ENCODE peak calls at places on chromosomes 16 and 17, in five cellular contexts. V, U, P, B and L are unnamed samples.

GRCh38 chr17:8941520-8941919 is 24.0 kb downstream of the PIK3R5 start:
- DNase-seq in V (no peak), U (peak; percentile 50), P (no peak), B (no peak), L (peak; percentile 43)

GRCh38 chr16:4298761-4299522 is 16.9 kb upstream of the GLIS2 start:
- DNase-seq in V (peak; percentile 98), U (no peak), P (peak; percentile 80), B (peak; percentile 89), L (no peak)

GRCh38 chr16:89815639-89816348 is 653 bp downstream of the FANCA start:
- DNase-seq in V (no peak), U (no peak), P (no peak), B (no peak), L (no peak)

GRCh38 chr16:75319513-75320401 is 68.3 kb upstream of the BCAR1 start:
- DNase-seq in V (no peak), U (no peak), P (no peak), B (peak; percentile 82), L (no peak)

GRCh38 chr16:77782694-77783093 is 5.7 kb upstream of the VAT1L start:
- DNase-seq in V (no peak), U (no peak), P (no peak), B (peak; percentile 48), L (no peak)

GRCh38 chr16:85523602-85524364 is 89.3 kb upstream of the GSE1 start:
- DNase-seq in V (no peak), U (no peak), P (peak; percentile 58), B (peak; percentile 59), L (no peak)

GRCh38 chr17:48871551-48872351 is 20.8 kb upstream of the ATP5MC1 start:
- DNase-seq in V (no peak), U (no peak), P (peak; percentile 50), B (no peak), L (no peak)

GRCh38 chr16:88005148-88005547 is 53.9 kb downstream of the BANP start:
- DNase-seq in V (no peak), U (no peak), P (no peak), B (no peak), L (no peak)

GRCh38 chr16:86611958-86612357 is 33.6 kb downstream of the FOXL1 start:
- DNase-seq in V (no peak), U (no peak), P (no peak), B (no peak), L (no peak)

GRCh38 chr17:76547183-76547641 is 7.4 kb downstream of the PRCD start:
- DNase-seq in V (peak; percentile 73), U (peak; percentile 39), P (peak; percentile 47), B (peak; percentile 88), L (peak; percentile 79)

GRCh38 chr17:67585077-67585602 is 132.6 kb upstream of the NOL11 start:
- DNase-seq in V (peak; percentile 7), U (no peak), P (no peak), B (peak; percentile 15), L (no peak)

GRCh38 chr17:7579001-7579838 is at the start of gene CD68:
- DNase-seq in V (peak; percentile 89), U (no peak), P (peak; percentile 54), B (peak; percentile 92), L (peak; percentile 52)

GRCh38 chr17:81251943-81252301 is 12.8 kb downstream of the NDUFAF8 start:
- DNase-seq in V (no peak), U (no peak), P (no peak), B (no peak), L (no peak)

GRCh38 chr16:88561485-88562369 is 8.5 kb upstream of the ZC3H18 start:
- DNase-seq in V (no peak), U (peak; percentile 53), P (no peak), B (peak; percentile 63), L (peak; percentile 38)

GRCh38 chr17:1931759-1932579 is 93.2 kb downstream of the RTN4RL1 start:
- DNase-seq in V (no peak), U (no peak), P (peak; percentile 40), B (peak; percentile 9), L (no peak)

GRCh38 chr16:14301150-14302030 is 230.3 kb downstream of the MRTFB start:
- DNase-seq in V (no peak), U (no peak), P (no peak), B (no peak), L (no peak)

DNA sequence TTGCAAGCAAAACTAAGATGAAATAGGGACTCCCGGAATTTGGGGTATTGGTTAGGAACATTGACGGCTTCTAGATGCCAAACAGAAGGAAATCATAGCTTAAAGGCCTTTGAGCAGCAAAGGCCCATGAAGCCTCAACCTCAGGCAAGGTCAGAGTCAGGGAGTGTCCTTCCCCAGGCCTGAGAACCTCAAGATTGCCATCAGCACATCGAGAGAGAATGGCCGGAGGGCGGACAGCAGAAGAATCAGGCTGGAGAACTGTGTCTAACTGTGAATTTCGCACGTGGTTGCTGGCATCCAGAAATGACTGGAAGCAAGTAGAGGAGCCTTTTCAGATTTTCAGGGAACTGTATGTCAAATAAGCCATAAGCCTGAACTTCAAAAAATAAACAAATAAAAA is 24.8 kb upstream of the ANKRD40CL start:
- DNase-seq in V (no peak), U (no peak), P (no peak), B (no peak), L (no peak)
- H3K27me3 ChIP-seq in V (no peaks in the 10 kb centered on the region), U (no peaks in the 10 kb centered on the region), P (no peaks in the 10 kb centered on the region), B (peaks cover 3% of the 10 kb centered on the region), L (no peaks in the 10 kb centered on the region)

DNA sequence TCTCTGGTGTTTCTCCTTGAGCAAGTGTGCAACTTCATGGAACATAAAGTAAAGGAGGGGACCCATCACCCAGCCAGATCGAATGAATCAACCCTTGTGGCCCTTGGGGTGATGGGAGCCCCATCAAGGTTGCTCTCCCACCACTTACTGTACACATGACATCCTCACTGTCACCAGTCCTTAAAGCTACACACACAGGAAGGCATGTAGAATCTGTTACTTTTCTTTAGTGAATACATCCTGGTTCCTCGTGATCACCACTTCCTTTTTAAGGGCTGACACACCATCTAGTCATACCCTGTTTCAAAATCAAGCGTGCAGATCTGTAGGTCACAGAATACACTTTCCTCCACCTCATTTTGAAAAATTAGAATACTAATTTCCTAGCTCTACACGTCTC is 22.6 kb upstream of the MPHOSPH6 start:
- DNase-seq in V (no peak), U (no peak), P (no peak), B (peak; percentile 62), L (no peak)
- H3K27me3 ChIP-seq in V (no peaks in the 10 kb centered on the region), U (no peaks in the 10 kb centered on the region), P (peaks cover 16% of the 10 kb centered on the region), B (no peaks in the 10 kb centered on the region), L (no peaks in the 10 kb centered on the region)

DNA sequence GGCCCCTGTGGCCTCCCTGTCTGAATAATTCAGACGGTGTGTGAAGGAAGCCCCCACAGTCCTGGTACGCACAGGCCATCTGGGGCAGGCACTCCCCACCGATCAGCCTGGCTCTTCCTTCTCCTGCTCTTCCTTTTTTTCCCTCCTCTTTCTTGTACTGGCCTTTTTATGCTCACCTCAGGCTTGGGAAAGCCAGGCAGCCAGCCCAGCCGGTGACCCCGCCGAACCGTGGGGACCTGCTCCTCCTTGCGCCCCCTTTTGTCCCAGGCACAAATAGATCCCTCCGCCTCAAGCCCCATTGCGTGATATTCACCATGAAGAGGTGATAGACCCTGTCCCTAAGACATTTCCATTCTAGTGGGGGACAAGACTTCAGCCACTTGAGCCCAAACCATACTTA is 80.2 kb upstream of the BRD7 start:
- DNase-seq in V (no peak), U (no peak), P (no peak), B (no peak), L (no peak)
- H3K27me3 ChIP-seq in V (no peaks in the 10 kb centered on the region), U (no peaks in the 10 kb centered on the region), P (peaks cover 97% of the 10 kb centered on the region), B (peaks cover 4% of the 10 kb centered on the region), L (no peaks in the 10 kb centered on the region)

DNA sequence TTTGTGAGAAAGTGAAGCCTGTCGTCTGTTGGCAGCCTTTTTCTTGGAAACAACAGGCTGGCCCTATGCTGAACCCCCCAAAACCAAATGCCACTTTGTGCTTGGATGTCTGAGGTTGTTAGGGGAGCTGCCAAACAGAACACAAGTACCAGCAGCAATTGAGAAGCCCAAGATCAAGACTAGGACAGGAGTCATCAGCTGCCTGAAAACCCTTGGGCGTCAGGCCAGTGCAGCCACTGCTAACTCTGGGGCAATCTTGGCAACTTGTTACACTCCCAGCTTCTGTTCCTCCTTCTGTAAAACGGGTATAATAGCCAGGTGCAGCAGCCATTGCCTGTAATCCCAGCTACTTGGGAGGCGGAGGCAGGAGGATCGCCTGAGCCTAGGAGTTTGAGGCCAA is 9.3 kb upstream of the LRRC59 start:
- DNase-seq in V (no peak), U (no peak), P (no peak), B (no peak), L (no peak)
- H3K27me3 ChIP-seq in V (no peaks in the 10 kb centered on the region), U (peaks cover 6% of the 10 kb centered on the region), P (peaks cover 33% of the 10 kb centered on the region), B (peaks cover 3% of the 10 kb centered on the region), L (no peaks in the 10 kb centered on the region)

DNA sequence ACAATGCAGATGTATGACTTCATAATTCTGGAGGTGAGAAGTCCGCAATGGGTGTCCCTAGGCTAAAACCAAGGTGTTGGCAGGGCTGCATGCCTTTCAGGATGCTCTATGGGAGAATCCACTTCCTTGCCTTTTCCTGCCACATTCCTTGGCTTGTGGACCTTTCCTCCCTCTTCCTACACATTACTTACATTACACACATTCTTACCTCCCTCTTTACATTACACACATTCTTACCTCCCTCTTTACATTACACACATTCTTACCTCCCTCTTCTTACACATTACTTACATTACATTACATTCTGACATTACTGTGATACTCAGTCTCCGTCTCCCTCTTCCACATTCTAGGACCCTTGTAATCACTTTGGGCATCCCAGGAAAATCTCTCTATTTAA is 14.2 kb upstream of the CDH5 start:
- DNase-seq in V (no peak), U (no peak), P (no peak), B (no peak), L (no peak)
- H3K27me3 ChIP-seq in V (no peaks in the 10 kb centered on the region), U (peaks cover 23% of the 10 kb centered on the region), P (peaks cover 64% of the 10 kb centered on the region), B (no peaks in the 10 kb centered on the region), L (no peaks in the 10 kb centered on the region)

GRCh38 chr17:6425407-6425806 is 9.5 kb downstream of the AIPL1 start:
- DNase-seq in V (no peak), U (no peak), P (no peak), B (no peak), L (no peak)

GRCh38 chr17:6423931-6424330 is 11.0 kb downstream of the AIPL1 start:
- DNase-seq in V (no peak), U (no peak), P (no peak), B (no peak), L (no peak)

GRCh38 chr17:6420173-6420641 is 14.7 kb downstream of the AIPL1 start:
- DNase-seq in V (no peak), U (peak; percentile 14), P (no peak), B (no peak), L (no peak)

GRCh38 chr17:6422654-6423241 is 12.2 kb downstream of the AIPL1 start:
- DNase-seq in V (no peak), U (no peak), P (no peak), B (no peak), L (no peak)

DNA sequence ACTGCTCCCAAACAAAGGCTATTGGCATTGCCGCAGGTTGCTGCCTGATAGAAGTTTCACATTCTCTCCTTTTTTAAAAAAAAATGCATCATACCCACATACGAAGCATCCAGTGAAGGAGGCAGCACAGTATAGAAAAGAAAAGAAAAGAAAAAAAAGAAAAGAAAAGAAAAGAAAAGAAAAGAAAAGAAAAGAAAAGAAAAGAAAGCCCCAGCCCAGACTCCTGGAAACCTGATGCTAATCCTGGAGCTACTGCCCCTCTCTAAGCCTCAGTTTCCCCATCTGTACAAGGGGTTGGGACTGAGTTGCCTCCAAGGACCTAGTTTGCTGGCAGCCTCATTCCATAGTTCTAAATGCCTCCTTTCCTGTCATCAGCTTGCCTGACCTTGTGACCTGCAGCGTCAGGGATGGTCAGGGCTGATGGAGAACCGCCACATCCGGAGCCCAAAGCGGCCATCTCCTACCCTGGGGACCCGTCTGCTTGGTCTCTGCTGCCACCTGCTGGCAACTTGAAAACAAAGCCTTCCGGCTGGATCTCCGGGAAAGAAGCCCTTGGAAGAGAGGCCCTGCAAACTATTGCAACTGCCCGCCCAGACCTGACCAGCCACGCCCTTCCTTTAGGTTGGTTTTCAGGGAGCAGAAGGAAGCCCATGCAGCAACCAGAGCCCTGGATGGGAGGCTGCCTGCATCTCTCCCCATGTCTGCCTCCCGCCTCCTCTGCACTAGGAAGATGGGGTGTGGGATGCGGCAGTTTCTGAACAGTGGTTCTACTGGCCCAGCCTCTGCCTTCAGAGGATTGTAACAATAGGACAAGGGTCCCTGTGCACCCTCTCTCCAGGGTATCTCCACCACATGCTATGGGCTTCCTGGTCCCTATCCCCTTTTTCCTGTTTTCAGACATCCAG is 13.0 kb downstream of the AIPL1 start:
- DNase-seq in V (peak; percentile 80), U (peak; percentile 57), P (peak; percentile 73), B (peak; percentile 71), L (peak; percentile 48)
- H3K27me3 ChIP-seq in V (no peaks in the 10 kb centered on the region), U (no peaks in the 10 kb centered on the region), P (peaks cover 72% of the 10 kb centered on the region), B (no peaks in the 10 kb centered on the region), L (no peaks in the 10 kb centered on the region)